ENCODE peak calls at places on chromosomes 5 and 9, in five cellular contexts. One of them, this sample, is unnamed.

GRCh38 chr5:167294861-167295685 is 996.4 kb upstream of the WWC1 start:
- DNase-seq in AG04450: peak; percentile 68
- DNase-seq in NCI-H187: no peak
- DNase-seq in retina: no peak
- DNase-seq in ascending aorta: no peak
- DNase-seq in this sample: no peak

GRCh38 chr9:137439158-137439714 is 1.9 kb downstream of the ENTPD8 start:
- DNase-seq in AG04450: no peak
- DNase-seq in ascending aorta: no peak
- DNase-seq in retina: no peak
- DNase-seq in NCI-H187: no peak
- DNase-seq in this sample: no peak

GRCh38 chr5:174371600-174372094 is 326.1 kb downstream of the NSG2 start:
- DNase-seq in AG04450: no peak
- DNase-seq in NCI-H187: no peak
- DNase-seq in ascending aorta: no peak
- DNase-seq in retina: no peak
- DNase-seq in this sample: no peak

GRCh38 chr5:37991903-37992299 is 152.1 kb upstream of the GDNF start:
- DNase-seq in retina: no peak
- DNase-seq in ascending aorta: no peak
- DNase-seq in NCI-H187: no peak
- DNase-seq in AG04450: no peak
- DNase-seq in this sample: no peak

GRCh38 chr5:85488295-85488694 is 1103.6 kb upstream of the EDIL3 start:
- DNase-seq in NCI-H187: no peak
- DNase-seq in ascending aorta: no peak
- DNase-seq in retina: no peak
- DNase-seq in AG04450: no peak
- DNase-seq in this sample: no peak

GRCh38 chr5:87844866-87845265 is 423.8 kb downstream of the TMEM161B start:
- DNase-seq in AG04450: no peak
- DNase-seq in retina: no peak
- DNase-seq in NCI-H187: no peak
- DNase-seq in ascending aorta: no peak
- DNase-seq in this sample: no peak

GRCh38 chr9:21801683-21802417 is 586 bp upstream of the MTAP start:
- DNase-seq in NCI-H187: no peak
- DNase-seq in retina: peak; percentile 90
- DNase-seq in ascending aorta: peak; percentile 83
- DNase-seq in AG04450: peak; percentile 50
- DNase-seq in this sample: peak; percentile 37

GRCh38 chr9:93098236-93098946 is 2.4 kb downstream of the CARD19 start:
- DNase-seq in retina: no peak
- DNase-seq in ascending aorta: peak; percentile 97
- DNase-seq in NCI-H187: no peak
- DNase-seq in AG04450: peak; percentile 91
- DNase-seq in this sample: peak; percentile 84

GRCh38 chr5:143030349-143030748 is 260.2 kb downstream of the ARHGAP26 start:
- DNase-seq in AG04450: no peak
- DNase-seq in retina: no peak
- DNase-seq in NCI-H187: no peak
- DNase-seq in ascending aorta: no peak
- DNase-seq in this sample: peak; percentile 38

GRCh38 chr5:131640043-131640856 is 5.2 kb upstream of the RAPGEF6 start:
- DNase-seq in NCI-H187: no peak
- DNase-seq in AG04450: no peak
- DNase-seq in retina: no peak
- DNase-seq in ascending aorta: no peak
- DNase-seq in this sample: peak; percentile 84

GRCh38 chr5:150647275-150648251 is 7.1 kb downstream of the SYNPO start:
- DNase-seq in AG04450: no peak
- DNase-seq in retina: peak; percentile 57
- DNase-seq in NCI-H187: no peak
- DNase-seq in ascending aorta: peak; percentile 89
- DNase-seq in this sample: no peak

GRCh38 chr9:111957856-111958631 is 61.4 kb downstream of the UGCG start:
- DNase-seq in NCI-H187: no peak
- DNase-seq in AG04450: peak; percentile 91
- DNase-seq in retina: no peak
- DNase-seq in ascending aorta: peak; percentile 69
- DNase-seq in this sample: no peak

GRCh38 chr9:87107072-87107471 is 159.8 kb upstream of the GAS1 start:
- DNase-seq in ascending aorta: no peak
- DNase-seq in NCI-H187: no peak
- DNase-seq in AG04450: no peak
- DNase-seq in retina: no peak
- DNase-seq in this sample: no peak

GRCh38 chr5:124754206-124754927 is 7.9 kb upstream of the ZNF608 start:
- DNase-seq in AG04450: no peak
- DNase-seq in ascending aorta: no peak
- DNase-seq in retina: peak; percentile 52
- DNase-seq in NCI-H187: no peak
- DNase-seq in this sample: no peak

GRCh38 chr5:82092-82491 is 9.9 kb upstream of the PLEKHG4B start:
- DNase-seq in ascending aorta: no peak
- DNase-seq in retina: no peak
- DNase-seq in NCI-H187: no peak
- DNase-seq in AG04450: no peak
- DNase-seq in this sample: no peak

GRCh38 chr5:142000709-142001484 is 11.9 kb downstream of the GNPDA1 start:
- DNase-seq in retina: no peak
- DNase-seq in AG04450: no peak
- DNase-seq in ascending aorta: no peak
- DNase-seq in NCI-H187: no peak
- DNase-seq in this sample: peak; percentile 43

GRCh38 chr5:142779163-142779562 is 9.0 kb downstream of the ARHGAP26 start:
- DNase-seq in ascending aorta: no peak
- DNase-seq in NCI-H187: no peak
- DNase-seq in retina: peak; percentile 89
- DNase-seq in AG04450: no peak
- DNase-seq in this sample: no peak

GRCh38 chr9:34254141-34254913 is 74.7 kb downstream of the KIF24 start:
- DNase-seq in AG04450: no peak
- DNase-seq in retina: no peak
- DNase-seq in ascending aorta: peak; percentile 80
- DNase-seq in NCI-H187: no peak
- DNase-seq in this sample: no peak

GRCh38 chr5:111512026-111512405 is 319 bp downstream of the STARD4 start:
- DNase-seq in ascending aorta: peak; percentile 75
- DNase-seq in AG04450: no peak
- DNase-seq in retina: no peak
- DNase-seq in NCI-H187: no peak
- DNase-seq in this sample: no peak

GRCh38 chr9:34664281-34665108 is 2.0 kb upstream of the CCL27 start:
- DNase-seq in retina: peak; percentile 60
- DNase-seq in ascending aorta: peak; percentile 92
- DNase-seq in NCI-H187: no peak
- DNase-seq in AG04450: no peak
- DNase-seq in this sample: peak; percentile 88

GRCh38 chr5:117657591-117657990 is 1083.0 kb upstream of the SEMA6A start:
- DNase-seq in NCI-H187: peak; percentile 17
- DNase-seq in AG04450: no peak
- DNase-seq in ascending aorta: no peak
- DNase-seq in retina: no peak
- DNase-seq in this sample: no peak

GRCh38 chr5:110356687-110357086 is 369.8 kb downstream of the TMEM232 start:
- DNase-seq in ascending aorta: no peak
- DNase-seq in AG04450: no peak
- DNase-seq in NCI-H187: no peak
- DNase-seq in retina: no peak
- DNase-seq in this sample: no peak

GRCh38 chr9:127138444-127138843 is 16.0 kb upstream of the ANGPTL2 start:
- DNase-seq in AG04450: no peak
- DNase-seq in retina: no peak
- DNase-seq in NCI-H187: no peak
- DNase-seq in ascending aorta: no peak
- DNase-seq in this sample: no peak

GRCh38 chr5:79074641-79075040 is 5.1 kb downstream of the BHMT2 start:
- DNase-seq in retina: no peak
- DNase-seq in ascending aorta: no peak
- DNase-seq in NCI-H187: no peak
- DNase-seq in AG04450: peak; percentile 10
- DNase-seq in this sample: no peak

GRCh38 chr9:108874058-108874788 is 12.2 kb downstream of the ACTL7A start:
- DNase-seq in AG04450: no peak
- DNase-seq in NCI-H187: no peak
- DNase-seq in ascending aorta: no peak
- DNase-seq in retina: no peak
- DNase-seq in this sample: no peak

GRCh38 chr9:16673171-16673570 is 197.3 kb downstream of the BNC2 start:
- DNase-seq in NCI-H187: no peak
- DNase-seq in retina: no peak
- DNase-seq in AG04450: no peak
- DNase-seq in ascending aorta: no peak
- DNase-seq in this sample: no peak

GRCh38 chr5:43042626-43043399 is 2.7 kb upstream of the ANXA2R start:
- DNase-seq in NCI-H187: peak; percentile 98
- DNase-seq in ascending aorta: peak; percentile 79
- DNase-seq in retina: peak; percentile 91
- DNase-seq in AG04450: no peak
- DNase-seq in this sample: peak; percentile 85

GRCh38 chr9:110006657-110007056 is 201.3 kb downstream of the C9orf152 start:
- DNase-seq in NCI-H187: no peak
- DNase-seq in retina: no peak
- DNase-seq in AG04450: no peak
- DNase-seq in ascending aorta: no peak
- DNase-seq in this sample: no peak

GRCh38 chr5:180974612-180975315 is 13.9 kb upstream of the BTNL3 start:
- DNase-seq in retina: no peak
- DNase-seq in NCI-H187: no peak
- DNase-seq in AG04450: no peak
- DNase-seq in ascending aorta: no peak
- DNase-seq in this sample: no peak

GRCh38 chr9:136512651-136513066 is 29.8 kb upstream of the SEC16A start:
- DNase-seq in NCI-H187: no peak
- DNase-seq in retina: no peak
- DNase-seq in ascending aorta: no peak
- DNase-seq in AG04450: no peak
- DNase-seq in this sample: peak; percentile 61

GRCh38 chr9:93124793-93125192 is 9.3 kb downstream of the NINJ1 start:
- DNase-seq in ascending aorta: peak; percentile 58
- DNase-seq in NCI-H187: no peak
- DNase-seq in retina: no peak
- DNase-seq in AG04450: no peak
- DNase-seq in this sample: no peak

GRCh38 chr9:18122156-18122555 is 351.8 kb upstream of the ADAMTSL1 start:
- DNase-seq in ascending aorta: no peak
- DNase-seq in AG04450: no peak
- DNase-seq in NCI-H187: no peak
- DNase-seq in retina: no peak
- DNase-seq in this sample: no peak

GRCh38 chr5:587403-587802 is 24.7 kb upstream of the CEP72 start:
- DNase-seq in AG04450: no peak
- DNase-seq in ascending aorta: no peak
- DNase-seq in retina: no peak
- DNase-seq in NCI-H187: no peak
- DNase-seq in this sample: no peak

GRCh38 chr9:9498846-9499245 is 1114.0 kb downstream of the PTPRD start:
- DNase-seq in retina: no peak
- DNase-seq in ascending aorta: no peak
- DNase-seq in NCI-H187: no peak
- DNase-seq in AG04450: no peak
- DNase-seq in this sample: no peak

GRCh38 chr5:110951373-110951791 is 120.1 kb upstream of the TSLP start:
- DNase-seq in AG04450: no peak
- DNase-seq in ascending aorta: no peak
- DNase-seq in retina: no peak
- DNase-seq in NCI-H187: no peak
- DNase-seq in this sample: no peak

This sample was measured in activated CD4-positive, alpha-beta memory T cell treated with anti-CD3 and anti-CD28 coated beads for 36 hours.